ENCODE peak calls at places on chromosomes 4 and X, in four cellular contexts. Z, E, U and K are unnamed samples.

GRCh38 chrX:130393451-130394074 is 8.1 kb upstream of the GPR119 start:
- DNase-seq in Z (no peak), E (peak), U (peak), K (no peak)

GRCh38 chrX:35726176-35726575 is 72.0 kb upstream of the MAGEB16 start:
- DNase-seq in Z (no peak), E (peak), U (peak), K (no peak)

GRCh38 chrX:50747471-50747900 is 66.5 kb downstream of the SHROOM4 start:
- DNase-seq in Z (no peak), E (no peak), U (peak), K (no peak)

GRCh38 chr4:151359576-151359975 is 34.2 kb upstream of the SH3D19 start:
- DNase-seq in Z (no peak), E (no peak), U (no peak), K (no peak)

GRCh38 chr4:37439809-37440518 is 195.4 kb downstream of the NWD2 start:
- DNase-seq in Z (no peak), E (no peak), U (no peak), K (no peak)

GRCh38 chr4:17578482-17578891 is 1.5 kb downstream of the LAP3 start:
- DNase-seq in Z (no peak), E (no peak), U (no peak), K (no peak)

GRCh38 chr4:150867148-150867547 is 147.9 kb downstream of the LRBA start:
- DNase-seq in Z (no peak), E (peak), U (peak), K (no peak)

GRCh38 chr4:109977854-109978501 is 65.3 kb downstream of the EGF start:
- DNase-seq in Z (no peak), E (peak), U (peak), K (no peak)

GRCh38 chr4:123967360-123967759 is 570.8 kb downstream of the SPRY1 start:
- DNase-seq in Z (no peak), E (no peak), U (no peak), K (no peak)

GRCh38 chr4:112704991-112705845 is 68.3 kb downstream of the LARP7 start:
- DNase-seq in Z (peak), E (peak), U (peak), K (no peak)

GRCh38 chrX:56503941-56504673 is 59.3 kb upstream of the UBQLN2 start:
- DNase-seq in Z (no peak), E (peak), U (peak), K (no peak)

GRCh38 chrX:75278991-75279390 is 5.1 kb downstream of the UPRT start:
- DNase-seq in Z (no peak), E (no peak), U (no peak), K (no peak)

GRCh38 chrX:105375816-105376215 is 155.3 kb upstream of the TEX13A start:
- DNase-seq in Z (no peak), E (peak), U (no peak), K (no peak)

GRCh38 chrX:100647095-100647494 is 3.1 kb downstream of the SRPX2 start:
- DNase-seq in Z (no peak), E (no peak), U (no peak), K (no peak)

GRCh38 chrX:132044953-132045352 is 21.9 kb downstream of the STK26 start:
- DNase-seq in Z (no peak), E (no peak), U (no peak), K (no peak)

GRCh38 chrX:42752730-42753129 is 25.2 kb downstream of the PPP1R2C start:
- DNase-seq in Z (no peak), E (no peak), U (no peak), K (no peak)

GRCh38 chrX:119763175-119763574 is 4.8 kb downstream of the SOWAHD start:
- DNase-seq in Z (no peak), E (no peak), U (peak), K (no peak)

GRCh38 chrX:112816908-112817307 is 23.7 kb downstream of the AMOT start:
- DNase-seq in Z (no peak), E (no peak), U (no peak), K (no peak)

GRCh38 chrX:112820364-112821308 is 20.0 kb downstream of the AMOT start:
- DNase-seq in Z (no peak), E (peak), U (no peak), K (no peak)

GRCh38 chrX:112819813-112820212 is 20.8 kb downstream of the AMOT start:
- DNase-seq in Z (no peak), E (no peak), U (no peak), K (no peak)

GRCh38 chrX:112818114-112819012 is 22.3 kb downstream of the AMOT start:
- DNase-seq in Z (no peak), E (peak), U (no peak), K (no peak)

DNA sequence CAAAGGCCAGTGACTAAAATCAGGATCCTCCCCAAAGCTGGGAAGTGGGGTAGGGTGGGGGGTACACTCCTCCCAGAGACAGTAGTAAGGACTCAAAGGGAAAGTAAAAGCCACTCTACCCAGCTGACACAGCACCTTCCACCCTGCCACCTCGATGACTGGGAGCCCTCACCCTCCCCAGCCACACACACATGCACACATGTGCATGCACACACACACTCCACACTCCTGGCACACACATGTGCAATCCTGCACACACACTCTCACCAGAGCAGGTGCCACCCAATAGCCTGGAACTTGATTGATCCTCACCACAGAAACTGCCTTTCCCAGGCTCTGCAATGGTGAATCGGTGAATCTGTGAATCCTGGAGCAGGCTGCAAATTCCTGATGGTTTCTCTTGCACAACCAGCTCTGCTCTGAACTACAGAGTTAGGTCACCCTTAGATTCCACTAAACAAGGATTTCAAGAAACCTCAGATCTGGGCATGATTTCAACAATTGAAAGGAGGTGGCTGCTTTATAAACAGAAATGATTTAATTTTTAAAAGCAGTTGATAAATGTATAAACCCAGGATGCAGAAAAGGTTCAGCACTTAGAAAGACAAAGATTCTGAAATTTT is 21.5 kb downstream of the AMOT start:
- DNase-seq in Z (no peak), E (peak), U (no peak), K (no peak)
- TF ChIP-seq CTCF in Z (no peak), E (no peak), U (no peak), K (no peak)

GRCh38 chrX:84729408-84729807 is 227.2 kb upstream of the HDX start:
- DNase-seq in Z (no peak), E (no peak), U (no peak), K (no peak)

GRCh38 chrX:84724576-84724975 is 222.3 kb upstream of the HDX start:
- DNase-seq in Z (no peak), E (no peak), U (no peak), K (no peak)

GRCh38 chrX:84735025-84735424 is 232.8 kb upstream of the HDX start:
- DNase-seq in Z (no peak), E (peak), U (no peak), K (no peak)

GRCh38 chrX:84729809-84730208 is 227.6 kb upstream of the HDX start:
- DNase-seq in Z (no peak), E (peak), U (peak), K (no peak)
- TF ChIP-seq CTCF in Z (peak), E (peak), U (peak), K (peak)

DNA sequence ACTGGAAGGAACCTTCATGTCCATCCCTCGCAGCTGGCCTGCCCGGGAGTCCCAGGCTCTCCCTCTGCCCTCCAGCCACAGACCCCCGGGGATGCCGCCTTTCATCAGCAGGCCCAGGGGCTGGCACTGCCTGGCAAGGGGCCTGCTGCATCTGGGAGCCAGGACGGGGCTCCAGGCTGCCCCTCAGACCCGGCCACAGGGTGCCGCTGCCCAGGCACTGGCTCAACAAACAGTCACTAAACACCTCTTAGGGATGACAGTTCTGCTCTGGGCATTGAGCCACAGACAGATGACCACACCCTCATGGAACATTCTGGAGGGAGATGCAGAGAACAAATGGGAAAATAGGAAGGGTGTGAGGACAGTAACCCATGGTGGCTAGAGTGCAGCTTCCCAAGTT is 109.3 kb downstream of the HMX1 start:
- DNase-seq in Z (peak), E (no peak), U (no peak), K (peak)
- TF ChIP-seq CTCF in Z (no peak), E (no peak), U (no peak), K (no peak)

DNA sequence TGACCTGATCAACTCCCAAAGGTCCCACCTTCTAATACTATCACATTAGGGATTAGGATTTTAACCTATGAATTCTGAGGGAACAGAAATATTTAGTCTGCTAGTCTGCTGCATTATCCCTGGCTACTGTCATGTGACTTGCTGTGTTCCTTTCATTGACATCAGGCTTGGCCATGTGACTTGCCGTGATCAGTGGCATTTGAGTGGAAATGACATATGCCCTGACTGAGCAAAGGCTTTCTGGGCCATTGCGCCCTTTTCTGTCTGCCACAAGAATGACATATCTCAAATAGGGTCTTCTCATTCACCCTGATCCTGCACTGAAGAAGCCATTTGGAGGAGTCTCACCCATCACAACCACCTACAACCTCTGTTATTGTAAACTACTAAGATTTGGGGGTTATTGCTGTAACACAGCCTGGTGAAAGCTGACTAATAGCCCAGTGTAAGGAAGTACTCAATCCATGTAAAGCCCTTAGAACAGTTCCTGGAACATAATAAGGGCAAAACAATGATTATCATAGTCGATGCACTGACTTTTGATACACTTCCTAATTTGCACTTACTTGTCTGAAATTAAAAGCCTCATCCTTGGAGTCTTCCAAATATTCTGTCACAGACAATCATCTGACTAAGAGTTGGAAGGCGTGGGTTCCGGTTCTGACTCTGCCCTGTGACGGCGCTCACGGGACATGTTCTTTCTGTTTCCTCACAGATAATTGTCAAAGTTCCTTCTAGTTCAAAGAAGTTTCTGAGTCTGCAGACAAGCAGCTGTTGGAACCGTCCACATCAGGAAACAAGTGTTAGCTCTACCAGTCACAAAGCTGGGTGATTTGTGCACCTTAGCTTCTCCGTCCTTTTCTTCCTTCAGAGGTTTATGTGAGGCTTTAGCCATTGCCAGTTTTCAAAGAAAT is 33.2 kb upstream of the RASGEF1B start:
- DNase-seq in Z (peak), E (no peak), U (no peak), K (no peak)
- TF ChIP-seq CTCF in Z (peak), E (no peak), U (no peak), K (no peak)

GRCh38 chr4:87359258-87359657 is 31.7 kb downstream of the HSD17B11 start:
- DNase-seq in Z (no peak), E (no peak), U (no peak), K (no peak)

GRCh38 chr4:87353592-87353991 is 30.9 kb upstream of the HSD17B13 start:
- DNase-seq in Z (no peak), E (peak), U (no peak), K (no peak)

GRCh38 chr4:87356832-87357526 is 34.0 kb downstream of the HSD17B11 start:
- DNase-seq in Z (no peak), E (peak), U (no peak), K (no peak)

DNA sequence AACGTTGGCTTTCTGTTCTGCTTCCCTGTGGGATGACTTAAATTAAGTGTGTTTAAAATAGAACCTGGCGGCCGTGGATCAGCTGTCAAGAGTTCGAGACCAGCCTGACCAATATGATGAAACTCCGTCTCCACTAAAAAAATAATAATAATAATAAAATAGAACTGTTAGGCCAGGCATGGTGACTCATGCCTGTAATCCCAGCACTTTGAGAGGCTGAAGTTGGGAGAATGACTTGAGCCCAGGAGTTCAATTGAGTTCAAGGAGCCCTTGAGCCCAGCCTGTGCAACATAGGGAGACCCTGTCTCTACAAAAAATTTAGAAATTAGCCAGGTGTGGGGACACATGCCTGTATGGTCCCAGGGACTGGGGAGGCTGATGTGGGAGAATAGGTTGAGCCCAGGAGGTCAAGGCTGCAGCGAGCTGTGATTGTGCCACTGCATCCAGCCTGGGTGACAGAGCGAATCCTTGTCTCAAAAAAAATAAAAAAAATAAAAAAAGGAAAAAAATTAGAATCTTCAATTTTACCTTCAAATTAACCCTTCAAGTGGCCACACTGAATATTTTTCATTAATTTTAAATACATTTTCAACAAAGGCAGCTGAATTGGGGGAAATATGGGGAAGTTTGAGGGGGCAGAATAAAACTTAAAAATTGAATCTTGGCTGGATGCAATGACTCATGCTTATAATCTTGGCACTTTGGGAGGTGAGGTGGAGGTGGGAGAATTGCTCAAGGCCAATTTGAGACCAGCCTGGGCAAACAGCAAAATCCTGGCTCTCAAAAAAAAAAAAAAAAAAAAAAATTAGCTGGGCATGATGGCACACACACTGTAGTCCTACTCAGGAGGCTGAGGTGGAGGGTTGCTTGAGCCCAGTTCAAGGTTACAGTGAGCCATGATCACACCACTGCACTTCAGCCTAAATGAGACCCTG is 31.8 kb upstream of the HSD17B13 start:
- DNase-seq in Z (no peak), E (peak), U (no peak), K (no peak)
- TF ChIP-seq CTCF in Z (no peak), E (no peak), U (no peak), K (no peak)

DNA sequence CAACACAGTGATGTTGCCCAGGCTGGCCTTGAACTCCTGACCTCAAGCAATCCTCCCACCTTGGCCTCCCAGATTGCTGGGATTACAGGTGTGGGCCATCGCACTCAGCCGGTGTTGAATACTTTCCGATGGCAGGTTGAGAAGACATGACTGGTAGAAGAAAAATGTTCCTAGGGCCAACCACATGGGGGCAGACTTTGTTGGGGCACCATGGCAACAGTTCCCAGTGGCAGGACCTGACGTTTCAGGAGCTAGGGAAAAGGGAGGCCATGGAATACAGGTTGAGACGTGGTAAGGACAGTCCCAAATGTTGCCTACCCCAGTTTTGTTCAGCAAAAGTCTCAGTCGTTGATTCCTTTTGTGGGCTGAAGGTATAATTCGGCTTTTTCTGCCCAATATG is 134.6 kb downstream of the ASMT start:
- DNase-seq in Z (no peak), E (no peak), U (no peak), K (no peak)
- TF ChIP-seq CTCF in Z (no peak), E (no peak), U (no peak), K (peak)

GRCh38 chr4:100519205-100519604 is 1.4 kb upstream of the EMCN start:
- DNase-seq in Z (no peak), E (no peak), U (no peak), K (no peak)

GRCh38 chr4:100511906-100512305 is 5.9 kb downstream of the EMCN start:
- DNase-seq in Z (no peak), E (no peak), U (no peak), K (no peak)

GRCh38 chr4:100510551-100510950 is 7.3 kb downstream of the EMCN start:
- DNase-seq in Z (no peak), E (no peak), U (no peak), K (no peak)

GRCh38 chr4:100517864-100518341 is at the start of gene EMCN:
- DNase-seq in Z (no peak), E (no peak), U (no peak), K (no peak)

DNA sequence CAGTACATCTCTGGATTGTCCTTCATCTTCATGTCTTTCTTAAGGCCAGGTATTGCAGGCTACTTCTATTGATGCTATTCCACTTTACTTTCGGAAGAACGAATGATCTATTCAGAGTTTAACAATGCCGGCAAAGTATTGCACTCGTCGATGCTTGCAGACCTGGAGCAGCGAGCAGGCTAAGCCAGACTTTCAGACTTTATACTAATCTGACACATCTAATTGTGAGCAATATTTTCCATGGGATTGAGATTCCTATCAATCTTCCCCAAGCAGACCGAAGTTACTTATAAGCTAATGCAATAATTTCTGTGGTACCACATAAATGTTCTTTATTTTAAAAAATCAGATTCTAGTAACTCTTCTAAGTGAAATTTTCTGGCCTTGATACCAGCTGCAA is 1.6 kb downstream of the EMCN start:
- DNase-seq in Z (no peak), E (no peak), U (no peak), K (no peak)
- TF ChIP-seq CTCF in Z (no peak), E (no peak), U (no peak), K (no peak)

GRCh38 chr4:170030121-170030520 is 3.9 kb upstream of the MFAP3L start:
- DNase-seq in Z (no peak), E (peak), U (no peak), K (no peak)

GRCh38 chr4:170027181-170027829 is 1.1 kb upstream of the MFAP3L start:
- DNase-seq in Z (peak), E (peak), U (peak), K (peak)

GRCh38 chr4:170022211-170022610 is 4.0 kb downstream of the MFAP3L start:
- DNase-seq in Z (no peak), E (no peak), U (no peak), K (no peak)

GRCh38 chr4:170025523-170026252 is 507 bp downstream of the MFAP3L start:
- DNase-seq in Z (no peak), E (no peak), U (peak), K (no peak)

GRCh38 chr4:170026253-170026991 is at the start of gene MFAP3L:
- DNase-seq in Z (peak), E (peak), U (peak), K (peak)
- TF ChIP-seq CTCF in Z (no peak), E (no peak), U (no peak), K (peak)

DNA sequence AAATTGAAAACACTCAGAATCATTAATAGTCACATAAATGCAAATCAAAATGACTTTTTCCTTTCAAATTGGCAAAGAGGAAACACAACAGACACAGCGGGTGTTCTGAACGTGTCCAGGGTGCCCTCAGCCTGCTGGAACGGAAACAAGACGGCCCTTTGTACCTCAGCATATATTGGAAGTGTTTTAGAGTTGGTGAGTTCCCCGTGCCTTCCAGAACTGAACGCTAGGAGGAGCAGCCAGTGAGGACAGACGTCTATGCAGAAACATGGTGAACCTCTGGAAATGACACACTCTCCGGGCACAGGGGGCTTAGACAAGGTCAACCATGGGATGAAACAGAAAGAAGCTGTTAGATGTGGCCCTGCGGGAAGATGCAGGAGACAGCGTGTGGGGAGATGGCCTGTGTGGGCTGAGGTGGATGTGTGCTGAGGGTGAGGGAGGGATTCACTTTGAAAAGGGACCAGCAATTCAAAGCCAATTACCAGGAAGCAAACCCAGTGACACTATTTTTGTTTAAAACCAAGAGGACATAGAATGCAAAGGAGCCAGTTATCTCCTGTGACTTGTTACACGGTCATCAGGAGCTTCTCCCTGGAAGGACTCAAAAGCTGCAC is 40.4 kb downstream of the RNF212 start:
- DNase-seq in Z (peak), E (peak), U (peak), K (no peak)
- TF ChIP-seq CTCF in Z (peak), E (peak), U (no peak), K (peak)